ENCODE peak calls at places on chromosome 4, in seven cellular contexts. I, Q, Y, B, L, X and R are unnamed samples.

GRCh38 chr4:85149656-85150055 is 183.2 kb upstream of the WDFY3 start:
- DNase-seq in I (no peak), Q (no peak), Y (no peak), B (peak), L (no peak), X (no peak), R (no peak)

GRCh38 chr4:68904786-68905185 is 46.8 kb downstream of the UGT2A3 start:
- DNase-seq in I (no peak), Q (no peak), Y (peak), B (no peak), L (no peak), X (no peak), R (no peak)

GRCh38 chr4:164955107-164955805 is 22.2 kb downstream of the TRIM61 start:
- DNase-seq in I (no peak), Q (no peak), Y (no peak), B (no peak), L (no peak), X (no peak), R (no peak)

GRCh38 chr4:132114885-132115284 is 1034.2 kb upstream of the PCDH10 start:
- DNase-seq in I (no peak), Q (no peak), Y (no peak), B (peak), L (no peak), X (no peak), R (no peak)

GRCh38 chr4:73213917-73214663 is 44.5 kb downstream of the ANKRD17 start:
- DNase-seq in I (no peak), Q (no peak), Y (no peak), B (peak), L (no peak), X (no peak), R (no peak)

GRCh38 chr4:127788517-127788916 is 6.4 kb downstream of the HSPA4L start:
- DNase-seq in I (no peak), Q (no peak), Y (no peak), B (no peak), L (no peak), X (no peak), R (no peak)

GRCh38 chr4:148998719-148999118 is 556.5 kb upstream of the NR3C2 start:
- DNase-seq in I (no peak), Q (no peak), Y (no peak), B (no peak), L (peak), X (no peak), R (no peak)

GRCh38 chr4:128606173-128606572 is 203.3 kb upstream of the JADE1 start:
- DNase-seq in I (no peak), Q (no peak), Y (no peak), B (peak), L (no peak), X (no peak), R (no peak)

GRCh38 chr4:75340561-75340960 is 173.6 kb downstream of the RCHY1 start:
- DNase-seq in I (no peak), Q (no peak), Y (no peak), B (no peak), L (no peak), X (no peak), R (no peak)

GRCh38 chr4:107011312-107011711 is 24.8 kb downstream of the DKK2 start:
- DNase-seq in I (no peak), Q (no peak), Y (no peak), B (no peak), L (no peak), X (no peak), R (no peak)

GRCh38 chr4:7070729-7071511 is 3.1 kb upstream of the GRPEL1 start:
- DNase-seq in I (peak), Q (peak), Y (peak), B (peak), L (peak), X (peak), R (peak)

GRCh38 chr4:119286377-119287002 is 35.4 kb downstream of the FABP2 start:
- DNase-seq in I (peak), Q (peak), Y (no peak), B (peak), L (peak), X (no peak), R (peak)

GRCh38 chr4:21113496-21114213 is 413.4 kb downstream of the PACRGL start:
- DNase-seq in I (no peak), Q (no peak), Y (no peak), B (peak), L (no peak), X (no peak), R (no peak)

GRCh38 chr4:185082549-185082948 is 60.5 kb upstream of the SLC25A4 start:
- DNase-seq in I (no peak), Q (no peak), Y (no peak), B (no peak), L (no peak), X (no peak), R (no peak)

GRCh38 chr4:174260099-174260498 is 23.4 kb downstream of the FBXO8 start:
- DNase-seq in I (no peak), Q (no peak), Y (no peak), B (peak), L (no peak), X (no peak), R (no peak)

GRCh38 chr4:106978046-106978774 is 57.9 kb downstream of the DKK2 start:
- DNase-seq in I (no peak), Q (no peak), Y (no peak), B (no peak), L (no peak), X (no peak), R (no peak)

GRCh38 chr4:180285796-180286195 is 1957.4 kb upstream of the TENM3 start:
- DNase-seq in I (no peak), Q (no peak), Y (no peak), B (no peak), L (no peak), X (no peak), R (no peak)

GRCh38 chr4:42344260-42344659 is 53.0 kb upstream of the SHISA3 start:
- DNase-seq in I (no peak), Q (no peak), Y (no peak), B (no peak), L (no peak), X (no peak), R (no peak)

GRCh38 chr4:70954032-70954431 is 39.4 kb upstream of the DCK start:
- DNase-seq in I (no peak), Q (no peak), Y (no peak), B (peak), L (no peak), X (no peak), R (no peak)

GRCh38 chr4:186685744-186686143 is 37.9 kb downstream of the FAT1 start:
- DNase-seq in I (no peak), Q (no peak), Y (no peak), B (peak), L (no peak), X (no peak), R (no peak)

GRCh38 chr4:102657206-102657605 is 103.6 kb downstream of the MANBA start:
- DNase-seq in I (no peak), Q (no peak), Y (no peak), B (no peak), L (no peak), X (no peak), R (no peak)

GRCh38 chr4:116070283-116070682 is 956.9 kb upstream of the NDST4 start:
- DNase-seq in I (no peak), Q (no peak), Y (no peak), B (peak), L (no peak), X (no peak), R (no peak)

GRCh38 chr4:5926601-5927000 is 33.7 kb upstream of the CRMP1 start:
- DNase-seq in I (no peak), Q (no peak), Y (no peak), B (no peak), L (no peak), X (no peak), R (no peak)

GRCh38 chr4:84971319-84971932 is 4.9 kb upstream of the WDFY3 start:
- DNase-seq in I (no peak), Q (no peak), Y (no peak), B (peak), L (no peak), X (no peak), R (no peak)

GRCh38 chr4:113692809-113693411 is 68.6 kb downstream of the CAMK2D start:
- DNase-seq in I (no peak), Q (no peak), Y (no peak), B (no peak), L (no peak), X (no peak), R (no peak)

GRCh38 chr4:186942745-186943606 is 219.3 kb upstream of the FAT1 start:
- DNase-seq in I (no peak), Q (peak), Y (no peak), B (peak), L (no peak), X (peak), R (no peak)

GRCh38 chr4:166008510-166008909 is 135.5 kb downstream of the TLL1 start:
- DNase-seq in I (no peak), Q (no peak), Y (no peak), B (no peak), L (no peak), X (no peak), R (no peak)

GRCh38 chr4:14415146-14415545 is 587.1 kb upstream of the CPEB2 start:
- DNase-seq in I (no peak), Q (no peak), Y (no peak), B (peak), L (no peak), X (no peak), R (no peak)

GRCh38 chr4:116180056-116180690 is 905.2 kb downstream of the TRAM1L1 start:
- DNase-seq in I (no peak), Q (no peak), Y (no peak), B (no peak), L (no peak), X (no peak), R (no peak)

GRCh38 chr4:2402941-2403340 is 15.5 kb downstream of the ZFYVE28 start:
- DNase-seq in I (no peak), Q (no peak), Y (no peak), B (no peak), L (no peak), X (no peak), R (no peak)

GRCh38 chr4:184337907-184338306 is 120.2 kb upstream of the ENPP6 start:
- DNase-seq in I (no peak), Q (no peak), Y (no peak), B (no peak), L (no peak), X (no peak), R (no peak)

GRCh38 chr4:140004580-140005314 is 149.2 kb downstream of the MAML3 start:
- DNase-seq in I (no peak), Q (no peak), Y (no peak), B (peak), L (no peak), X (peak), R (no peak)

GRCh38 chr4:70728096-70728495 is 6.3 kb downstream of the RUFY3 start:
- DNase-seq in I (no peak), Q (no peak), Y (no peak), B (no peak), L (no peak), X (no peak), R (no peak)

GRCh38 chr4:37244583-37245390 is at the start of gene NWD2:
- DNase-seq in I (no peak), Q (no peak), Y (peak), B (peak), L (no peak), X (no peak), R (no peak)

GRCh38 chr4:15234585-15235126 is 193.2 kb upstream of the C1QTNF7 start:
- DNase-seq in I (no peak), Q (peak), Y (no peak), B (peak), L (no peak), X (no peak), R (no peak)

GRCh38 chr4:10611673-10612072 is 72.9 kb downstream of the CLNK start:
- DNase-seq in I (no peak), Q (no peak), Y (no peak), B (peak), L (no peak), X (no peak), R (no peak)

GRCh38 chr4:100311181-100311580 is 120.9 kb upstream of the DDIT4L start:
- DNase-seq in I (no peak), Q (no peak), Y (no peak), B (no peak), L (no peak), X (no peak), R (no peak)

GRCh38 chr4:141730805-141731204 is 94.4 kb downstream of the IL15 start:
- DNase-seq in I (no peak), Q (no peak), Y (no peak), B (peak), L (no peak), X (no peak), R (no peak)

GRCh38 chr4:139655116-139655515 is 10.5 kb upstream of the MGST2 start:
- DNase-seq in I (no peak), Q (no peak), Y (no peak), B (peak), L (peak), X (no peak), R (no peak)